ENCODE peak calls at places on chromosomes 6 and 20, in five cellular contexts. N, W, I, D and H are unnamed samples.

GRCh38 chr6:170461111-170461510 is 92.0 kb downstream of the PSMB1 start:
- DNase-seq in I (no peak), W (no peak), N (no peak), D (no peak), H (no peak)

GRCh38 chr6:149860834-149861602 is 3.1 kb downstream of the LRP11 start:
- DNase-seq in I (no peak), D (no peak), N (no peak), W (no peak), H (no peak)

GRCh38 chr20:49854190-49854875 is 41.7 kb downstream of the SLC9A8 start:
- DNase-seq in N (no peak), I (peak; percentile 46), W (no peak), D (no peak), H (no peak)

GRCh38 chr6:77463308-77463880 is at the start of gene HTR1B:
- DNase-seq in W (no peak), D (peak; percentile 55), N (no peak), I (peak; percentile 87), H (no peak)

GRCh38 chr6:113758725-113759576 is 98.2 kb upstream of the MARCKS start:
- DNase-seq in N (no peak), D (no peak), W (no peak), I (no peak), H (no peak)

GRCh38 chr6:167736486-167737204 is 90.1 kb upstream of the AFDN start:
- DNase-seq in W (no peak), N (no peak), D (peak; percentile 21), I (peak; percentile 40), H (no peak)

GRCh38 chr6:73644030-73644429 is 9.8 kb downstream of the SLC17A5 start:
- DNase-seq in N (no peak), W (no peak), D (no peak), I (no peak), H (no peak)

GRCh38 chr6:47153066-47153755 is 111.1 kb upstream of the ADGRF1 start:
- DNase-seq in D (no peak), W (no peak), I (peak; percentile 90), N (no peak), H (no peak)

GRCh38 chr6:168050225-168050796 is 28.7 kb downstream of the FRMD1 start:
- DNase-seq in D (no peak), I (no peak), N (no peak), W (no peak), H (no peak)

GRCh38 chr6:1208876-1209275 is 103.0 kb upstream of the FOXQ1 start:
- DNase-seq in I (no peak), W (no peak), N (no peak), D (no peak), H (no peak)

GRCh38 chr6:107124934-107125348 is 9.6 kb upstream of the BEND3 start:
- DNase-seq in N (peak; percentile 11), I (peak; percentile 76), W (no peak), D (no peak), H (no peak)

GRCh38 chr20:3203315-3204123 is 963 bp downstream of the DDRGK1 start:
- DNase-seq in D (peak; percentile 33), W (no peak), I (peak; percentile 54), N (peak; percentile 37), H (peak; percentile 41)

GRCh38 chr6:74050921-74051320 is 354.9 kb downstream of the CD109 start:
- DNase-seq in W (no peak), D (no peak), N (no peak), I (peak; percentile 53), H (no peak)

GRCh38 chr20:750801-751200 is 17.5 kb downstream of the SLC52A3 start:
- DNase-seq in I (no peak), W (no peak), D (no peak), N (no peak), H (no peak)

GRCh38 chr6:4567141-4567540 is 209.1 kb upstream of the CDYL start:
- DNase-seq in W (no peak), I (no peak), D (no peak), N (no peak), H (no peak)

GRCh38 chr6:37283786-37284185 is 25.8 kb upstream of the TMEM217 start:
- DNase-seq in D (peak; percentile 42), N (peak; percentile 14), W (peak; percentile 57), I (no peak), H (no peak)

GRCh38 chr6:25050356-25050755 is 114.6 kb upstream of the RIPOR2 start:
- DNase-seq in W (no peak), N (peak; percentile 22), D (no peak), I (no peak), H (no peak)

GRCh38 chr20:55582498-55582897 is 422.8 kb downstream of the CBLN4 start:
- DNase-seq in N (no peak), D (no peak), I (no peak), W (no peak), H (no peak)

GRCh38 chr20:6142348-6142993 is 19.6 kb upstream of the FERMT1 start:
- DNase-seq in W (no peak), D (peak; percentile 46), N (peak; percentile 52), I (peak; percentile 76), H (no peak)

GRCh38 chr6:83868639-83869038 is 9.2 kb downstream of the CYB5R4 start:
- DNase-seq in D (no peak), I (no peak), W (no peak), N (no peak), H (no peak)

GRCh38 chr20:56627122-56628014 is 1.7 kb upstream of the TFAP2C start:
- DNase-seq in I (peak; percentile 76), N (no peak), W (no peak), D (no peak), H (no peak)

GRCh38 chr6:157056275-157056674 is 267.0 kb downstream of the TMEM242 start:
- DNase-seq in W (no peak), N (no peak), D (no peak), I (no peak), H (no peak)

GRCh38 chr6:55176958-55177357 is 2.6 kb downstream of the HCRTR2 start:
- DNase-seq in N (no peak), W (no peak), D (no peak), I (peak; percentile 63), H (no peak)

GRCh38 chr6:135006386-135006914 is 48.2 kb downstream of the HBS1L start:
- DNase-seq in I (no peak), N (no peak), D (no peak), W (no peak), H (no peak)

GRCh38 chr6:9138856-9139426 is 703.6 kb upstream of the SLC35B3 start:
- DNase-seq in I (no peak), D (no peak), N (no peak), W (no peak), H (no peak)

GRCh38 chr6:107657755-107658461 is 166.2 kb downstream of the SCML4 start:
- DNase-seq in D (peak; percentile 39), N (peak; percentile 59), I (peak; percentile 64), W (no peak), H (peak; percentile 46)

GRCh38 chr6:45118684-45119230 is 209.4 kb upstream of the RUNX2 start:
- DNase-seq in N (no peak), W (no peak), I (no peak), D (no peak), H (no peak)

GRCh38 chr6:1827984-1828793 is 218.5 kb downstream of the FOXC1 start:
- DNase-seq in W (no peak), I (no peak), N (no peak), D (no peak), H (no peak)

GRCh38 chr6:115838763-115839401 is 221.8 kb downstream of the FRK start:
- DNase-seq in I (peak; percentile 89), W (no peak), N (peak; percentile 14), D (peak; percentile 29), H (no peak)

GRCh38 chr6:26022166-26022510 is 59.5 kb downstream of the TRIM38 start:
- DNase-seq in D (peak; percentile 60), N (peak; percentile 58), I (peak; percentile 80), W (peak; percentile 62), H (no peak)

GRCh38 chr6:134882426-134883038 is 67.4 kb downstream of the ALDH8A1 start:
- DNase-seq in D (peak; percentile 77), W (peak; percentile 78), I (peak; percentile 87), N (peak; percentile 78), H (peak; percentile 48)

DNA sequence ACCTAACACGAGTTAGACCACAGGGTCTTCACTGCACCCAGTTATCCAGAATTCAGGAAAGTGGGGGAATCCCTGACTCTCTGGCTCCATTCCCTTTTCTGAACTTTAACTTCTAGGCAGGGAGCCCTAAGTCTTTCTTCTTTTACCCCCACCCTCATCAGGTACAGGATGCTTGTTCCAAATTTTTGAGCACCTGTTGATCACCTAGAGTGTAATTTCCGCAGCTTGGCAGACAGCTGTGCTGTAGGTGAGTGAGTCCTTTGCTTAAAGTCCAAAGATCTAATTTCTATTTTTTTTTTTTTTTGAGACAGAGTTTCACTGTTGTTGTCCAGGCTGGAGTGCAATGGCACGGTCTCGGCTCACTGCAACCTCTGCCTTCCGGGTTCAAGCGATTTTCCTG is 89.5 kb upstream of the AKIRIN2 start:
- DNase-seq in W (no peak), N (no peak), D (no peak), I (no peak), H (no peak)
- H3K9me3 ChIP-seq in W (no peaks in the 10 kb centered on the region), N (no peaks in the 10 kb centered on the region), D (no peaks in the 10 kb centered on the region), I (no peaks in the 10 kb centered on the region), H (no peaks in the 10 kb centered on the region)

GRCh38 chr6:108735310-108735990 is 112.8 kb upstream of the ARMC2 start:
- DNase-seq in I (peak; percentile 41), D (no peak), N (no peak), W (no peak), H (no peak)

GRCh38 chr6:108736832-108737231 is 111.4 kb upstream of the ARMC2 start:
- DNase-seq in N (no peak), W (no peak), I (peak; percentile 86), D (no peak), H (no peak)

GRCh38 chr6:108737594-108738546 is 110.4 kb upstream of the ARMC2 start:
- DNase-seq in I (peak; percentile 14), D (peak; percentile 48), W (no peak), N (peak; percentile 57), H (no peak)

GRCh38 chr6:108734336-108734922 is 113.8 kb upstream of the ARMC2 start:
- DNase-seq in W (no peak), D (peak; percentile 38), N (peak; percentile 46), I (peak; percentile 50), H (no peak)

DNA sequence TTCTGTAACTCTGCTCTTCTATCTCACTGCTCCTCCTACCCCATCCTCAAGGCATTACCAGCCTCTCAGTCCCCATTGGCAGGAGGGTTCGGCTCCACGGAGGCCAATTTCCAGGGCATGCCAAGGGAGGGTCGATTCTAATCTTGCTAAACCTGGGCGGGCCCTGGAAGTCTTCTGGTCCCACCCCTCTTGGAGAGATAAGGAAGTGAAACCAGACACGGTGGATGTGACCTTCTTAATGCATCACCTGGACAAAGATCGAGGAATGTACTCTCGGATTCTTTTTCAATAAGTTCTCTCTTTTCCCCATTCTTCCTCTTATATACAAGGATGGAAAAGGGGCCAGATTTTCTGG is 112.3 kb upstream of the ARMC2 start:
- DNase-seq in D (peak; percentile 39), N (peak; percentile 49), W (no peak), I (peak; percentile 74), H (no peak)
- H3K27ac ChIP-seq in D (peak overlapping the region; percentile 58), N (peak overlapping the region; percentile 33), W (no peak overlapping the region), I (no peak overlapping the region), H (no peak overlapping the region)

DNA sequence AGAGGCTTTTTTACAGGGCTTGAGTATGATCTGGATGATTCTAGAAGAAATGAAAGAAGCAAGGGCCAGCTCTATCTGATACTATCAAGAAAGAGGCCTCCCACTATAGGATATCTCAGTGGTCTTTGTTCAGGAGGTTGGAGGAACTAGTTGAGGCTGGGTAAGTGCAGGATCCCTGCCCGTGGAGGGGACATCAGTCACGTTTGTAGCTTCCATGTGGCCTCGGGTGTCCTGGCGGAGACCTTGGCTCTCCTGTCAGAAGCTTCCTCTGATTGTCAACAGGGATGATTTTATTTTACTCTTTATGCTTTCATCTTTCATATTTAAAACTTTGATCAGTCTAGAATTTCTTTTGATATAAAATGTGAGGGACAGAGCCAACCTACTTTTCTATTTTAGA is 86.6 kb downstream of the PHACTR3 start:
- DNase-seq in D (no peak), N (no peak), I (no peak), W (no peak), H (no peak)
- H3K9me3 ChIP-seq in D (no peaks in the 10 kb centered on the region), N (no peaks in the 10 kb centered on the region), I (peaks cover 55% of the 10 kb centered on the region), W (no peaks in the 10 kb centered on the region), H (peaks cover 3% of the 10 kb centered on the region)

GRCh38 chr6:7917729-7918128 is 7.1 kb upstream of the TXNDC5 start:
- DNase-seq in I (no peak), D (no peak), N (no peak), W (no peak), H (no peak)
- H3K27ac ChIP-seq in I (no peak overlapping the region), D (no peak overlapping the region), N (no peak overlapping the region), W (no peak overlapping the region), H (no peak overlapping the region)